ENCODE peak calls at places on chromosomes 6 and 20, in six cellular contexts. P is stomach, E is IMR-90, L is testis, R is K562, V is gastrocnemius medialis. D is an unnamed sample.

GRCh38 chr20:57713505-57713903 is 3.7 kb upstream of the PMEPA1 start:
- DNase-seq in P (no peak), E (no peak), L (no peak), R (no peak), V (no peak), D (no peak)

GRCh38 chr20:22833851-22834250 is 201.3 kb upstream of the SSTR4 start:
- DNase-seq in P (no peak), E (no peak), L (no peak), R (peak; percentile 87), V (no peak), D (no peak)

GRCh38 chr6:167751579-167752115 is 75.1 kb upstream of the AFDN start:
- DNase-seq in P (no peak), E (no peak), L (no peak), R (no peak), V (no peak), D (no peak)

GRCh38 chr6:40891686-40892085 is 147.3 kb downstream of the UNC5CL start:
- DNase-seq in P (no peak), E (no peak), L (no peak), R (no peak), V (no peak), D (no peak)

GRCh38 chr6:36333889-36334288 is 2.8 kb downstream of the BNIP5 start:
- DNase-seq in P (no peak), E (no peak), L (peak; percentile 68), R (no peak), V (no peak), D (no peak)

GRCh38 chr6:153980176-153980575 is 58.9 kb upstream of the OPRM1 start:
- DNase-seq in P (no peak), E (no peak), L (no peak), R (no peak), V (no peak), D (no peak)

GRCh38 chr6:41182069-41183034 is 18.6 kb downstream of the TREML2 start:
- DNase-seq in P (peak; percentile 49), E (peak; percentile 55), L (peak; percentile 62), R (peak; percentile 62), V (no peak), D (peak; percentile 31)

GRCh38 chr20:22729180-22729579 is 144.8 kb upstream of the FOXA2 start:
- DNase-seq in P (no peak), E (no peak), L (no peak), R (no peak), V (no peak), D (no peak)

GRCh38 chr6:42177514-42178364 is 4.6 kb downstream of the GUCA1A start:
- DNase-seq in P (no peak), E (no peak), L (peak; percentile 34), R (no peak), V (no peak), D (no peak)

GRCh38 chr20:4068708-4069107 is 53.4 kb upstream of the RNF24 start:
- DNase-seq in P (peak; percentile 30), E (no peak), L (no peak), R (peak; percentile 57), V (no peak), D (no peak)

GRCh38 chr20:25308671-25309394 is 60.9 kb downstream of the PYGB start:
- DNase-seq in P (no peak), E (peak; percentile 82), L (no peak), R (no peak), V (peak; percentile 1), D (no peak)

GRCh38 chr20:25308083-25308491 is 60.2 kb downstream of the PYGB start:
- DNase-seq in P (no peak), E (no peak), L (no peak), R (no peak), V (no peak), D (no peak)

GRCh38 chr20:25310268-25310920 is 62.5 kb downstream of the PYGB start:
- DNase-seq in P (peak; percentile 58), E (peak; percentile 96), L (peak; percentile 55), R (peak; percentile 75), V (peak; percentile 40), D (peak; percentile 89)

GRCh38 chr20:25310921-25311728 is 63.2 kb downstream of the PYGB start:
- DNase-seq in P (peak; percentile 20), E (peak; percentile 95), L (no peak), R (no peak), V (peak; percentile 1), D (peak; percentile 46)

GRCh38 chr20:25309395-25310267 is 61.7 kb downstream of the PYGB start:
- DNase-seq in P (peak; percentile 53), E (peak; percentile 80), L (no peak), R (peak; percentile 63), V (peak; percentile 6), D (peak; percentile 79)
- TF ChIP-seq POLR2A in P (no peak), E (no peak), L (no peak), R (no peak), V (no peak), D (no peak)

DNA sequence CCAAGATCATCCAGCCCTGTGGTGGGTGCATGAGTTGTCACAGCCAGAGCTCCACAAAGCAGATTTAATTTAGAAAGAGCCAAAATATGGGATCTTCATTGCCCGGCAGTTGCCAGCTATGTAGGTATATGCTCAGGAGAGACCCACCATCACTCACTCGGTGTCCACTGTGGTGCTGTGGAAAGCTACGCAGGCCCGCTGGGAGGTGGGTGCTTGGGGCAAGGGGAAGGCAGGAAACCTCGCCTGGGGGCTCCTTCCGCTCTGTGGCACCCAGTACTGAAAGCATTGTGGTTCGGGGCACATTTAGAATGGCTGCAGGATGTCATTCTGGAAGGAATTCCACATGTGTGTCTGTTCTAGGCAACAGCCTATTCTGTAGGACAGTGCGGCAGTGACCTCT is 259.9 kb downstream of the TAF4 start:
- DNase-seq in P (no peak), E (no peak), L (no peak), R (no peak), V (no peak), D (no peak)
- H3K27me3 ChIP-seq in P (no peaks in the 10 kb centered on the region), E (peaks cover 14% of the 10 kb centered on the region), L (no peaks in the 10 kb centered on the region), R (peaks cover 62% of the 10 kb centered on the region), V (peaks cover 34% of the 10 kb centered on the region), D (peaks cover 4% of the 10 kb centered on the region)

GRCh38 chr20:32436968-32437367 is 78.8 kb downstream of the ASXL1 start:
- DNase-seq in P (no peak), E (no peak), L (no peak), R (no peak), V (no peak), D (no peak)

GRCh38 chr20:32437391-32438074 is 79.4 kb downstream of the ASXL1 start:
- DNase-seq in P (no peak), E (no peak), L (no peak), R (no peak), V (no peak), D (peak; percentile 69)

GRCh38 chr20:32436142-32436861 is 78.2 kb downstream of the ASXL1 start:
- DNase-seq in P (no peak), E (no peak), L (peak; percentile 8), R (no peak), V (no peak), D (no peak)

GRCh38 chr20:32434434-32434833 is 76.3 kb downstream of the ASXL1 start:
- DNase-seq in P (no peak), E (no peak), L (no peak), R (no peak), V (no peak), D (no peak)

GRCh38 chr20:32435449-32436107 is 77.4 kb downstream of the ASXL1 start:
- DNase-seq in P (no peak), E (no peak), L (peak; percentile 7), R (no peak), V (no peak), D (no peak)
- TF ChIP-seq POLR2A in P (no peak), E (no peak), L (no peak), R (no peak), V (no peak), D (no peak)

GRCh38 chr20:39849664-39850063 is 839.4 kb downstream of the MAFB start:
- DNase-seq in P (peak; percentile 28), E (peak; percentile 94), L (peak; percentile 89), R (no peak), V (peak; percentile 35), D (peak; percentile 96)

GRCh38 chr20:39851459-39851858 is 837.6 kb downstream of the MAFB start:
- DNase-seq in P (no peak), E (peak; percentile 85), L (no peak), R (no peak), V (no peak), D (no peak)

GRCh38 chr20:39849171-39849570 is 839.9 kb downstream of the MAFB start:
- DNase-seq in P (no peak), E (no peak), L (no peak), R (no peak), V (no peak), D (no peak)

GRCh38 chr20:39850821-39851330 is 838.2 kb downstream of the MAFB start:
- DNase-seq in P (no peak), E (no peak), L (no peak), R (no peak), V (no peak), D (no peak)

GRCh38 chr20:39850236-39850635 is 838.8 kb downstream of the MAFB start:
- DNase-seq in P (no peak), E (no peak), L (no peak), R (no peak), V (no peak), D (no peak)
- H3K27me3 ChIP-seq in P (no peaks in the 10 kb centered on the region), E (peaks cover 4% of the 10 kb centered on the region), L (no peaks in the 10 kb centered on the region), R (no peaks in the 10 kb centered on the region), V (no peaks in the 10 kb centered on the region), D (no peaks in the 10 kb centered on the region)

DNA sequence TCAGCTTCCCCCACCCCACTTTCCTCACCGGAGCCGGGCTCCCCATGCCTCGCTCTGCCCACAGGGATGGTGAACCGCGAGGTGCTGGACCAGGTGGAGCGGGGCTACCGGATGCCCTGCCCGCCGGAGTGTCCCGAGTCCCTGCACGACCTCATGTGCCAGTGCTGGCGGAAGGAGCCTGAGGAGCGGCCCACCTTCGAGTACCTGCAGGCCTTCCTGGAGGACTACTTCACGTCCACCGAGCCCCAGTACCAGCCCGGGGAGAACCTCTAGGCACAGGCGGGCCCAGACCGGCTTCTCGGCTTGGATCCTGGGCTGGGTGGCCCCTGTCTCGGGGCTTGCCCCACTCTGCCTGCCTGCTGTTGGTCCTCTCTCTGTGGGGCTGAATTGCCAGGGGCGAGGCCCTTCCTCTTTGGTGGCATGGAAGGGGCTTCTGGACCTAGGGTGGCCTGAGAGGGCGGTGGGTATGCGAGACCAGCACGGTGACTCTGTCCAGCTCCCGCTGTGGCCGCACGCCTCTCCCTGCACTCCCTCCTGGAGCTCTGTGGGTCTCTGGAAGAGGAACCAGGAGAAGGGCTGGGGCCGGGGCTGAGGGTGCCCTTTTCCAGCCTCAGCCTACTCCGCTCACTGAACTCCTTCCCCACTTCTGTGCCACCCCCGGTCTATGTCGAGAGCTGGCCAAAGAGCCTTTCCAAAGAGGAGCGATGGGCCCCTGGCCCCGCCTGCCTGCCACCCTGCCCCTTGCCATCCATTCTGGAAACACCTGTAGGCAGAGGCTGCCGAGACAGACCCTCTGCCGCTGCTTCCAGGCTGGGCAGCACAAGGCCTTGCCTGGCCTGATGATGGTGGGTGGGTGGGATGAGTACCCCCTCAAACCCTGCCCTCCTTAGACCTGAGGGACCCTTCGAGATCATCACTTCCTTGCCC is 57.4 kb downstream of the SRC start:
- DNase-seq in P (no peak), E (no peak), L (no peak), R (no peak), V (no peak), D (no peak)
- TF ChIP-seq POLR2A in P (no peak), E (no peak), L (no peak), R (no peak), V (no peak), D (no peak)